ENCODE peak calls at places on chromosomes 3 and 15, in nine cellular contexts. H is heart left ventricle, S is sigmoid colon, G is ovary, O is adrenal gland, F is prostate gland, E is IMR-90, W is breast epithelium, A is HCT116. X is an unnamed sample. For H3K36me3, the result is how much of the 10 kb centered on the place peaks cover.

GRCh38 chr3:184332370-184333090 is 4.9 kb upstream of the FAM131A start:
- DNase-seq in H (no peak), S (no peak), G (no peak), O (no peak), F (no peak), E (peak), W (no peak), A (no peak), X (no peak)

GRCh38 chr15:74780983-74781672 is 752 bp upstream of the CSK start:
- DNase-seq in H (no peak), S (no peak), G (no peak), O (peak), F (no peak), E (peak), W (no peak), A (no peak), X (peak)

GRCh38 chr3:122977645-122978466 is 49.7 kb downstream of the SEMA5B start:
- DNase-seq in H (peak), S (no peak), G (peak), O (no peak), F (no peak), E (peak), W (no peak), A (no peak), X (no peak)

GRCh38 chr3:147987549-147987948 is 578.4 kb downstream of the ZIC1 start:
- DNase-seq in H (no peak), S (no peak), G (no peak), O (no peak), F (no peak), E (no peak), W (no peak), A (no peak), X (no peak)

GRCh38 chr3:72632129-72632528 is 216.1 kb downstream of the SHQ1 start:
- DNase-seq in H (no peak), S (no peak), G (no peak), O (no peak), F (no peak), E (no peak), W (no peak), A (no peak), X (no peak)

GRCh38 chr3:189042832-189043231 is 128.9 kb upstream of the TPRG1 start:
- DNase-seq in H (no peak), S (no peak), G (no peak), O (no peak), F (no peak), E (no peak), W (no peak), A (no peak), X (no peak)

GRCh38 chr15:73866481-73866880 is 6.9 kb upstream of the TBC1D21 start:
- DNase-seq in H (no peak), S (no peak), G (no peak), O (no peak), F (no peak), E (no peak), W (no peak), A (no peak), X (no peak)

GRCh38 chr3:94115482-94115881 is 52.6 kb downstream of the NSUN3 start:
- DNase-seq in H (no peak), S (no peak), G (no peak), O (no peak), F (no peak), E (peak), W (no peak), A (peak), X (no peak)

GRCh38 chr15:45670061-45670460 is 35.2 kb downstream of the SQOR start:
- DNase-seq in H (no peak), S (no peak), G (no peak), O (no peak), F (no peak), E (no peak), W (no peak), A (no peak), X (no peak)

GRCh38 chr3:186340211-186340610 is 21.8 kb downstream of the DGKG start:
- DNase-seq in H (no peak), S (no peak), G (no peak), O (no peak), F (no peak), E (no peak), W (no peak), A (no peak), X (no peak)

GRCh38 chr3:185552358-185552877 is at the start of gene LIPH:
- DNase-seq in H (no peak), S (no peak), G (no peak), O (no peak), F (peak), E (peak), W (no peak), A (peak), X (no peak)

GRCh38 chr15:82570721-82571519 is 30.7 kb upstream of the RPS17 start:
- DNase-seq in H (no peak), S (peak), G (no peak), O (no peak), F (no peak), E (peak), W (no peak), A (no peak), X (no peak)

GRCh38 chr15:53080484-53080883 is 290.3 kb upstream of the ONECUT1 start:
- DNase-seq in H (no peak), S (no peak), G (no peak), O (no peak), F (no peak), E (no peak), W (no peak), A (no peak), X (no peak)
- TF ChIP-seq POLR2A in H (no peak), S (no peak), G (no peak), O (no peak), F (no peak), E (no peak), W (no peak), A (no peak), X (no peak)

DNA sequence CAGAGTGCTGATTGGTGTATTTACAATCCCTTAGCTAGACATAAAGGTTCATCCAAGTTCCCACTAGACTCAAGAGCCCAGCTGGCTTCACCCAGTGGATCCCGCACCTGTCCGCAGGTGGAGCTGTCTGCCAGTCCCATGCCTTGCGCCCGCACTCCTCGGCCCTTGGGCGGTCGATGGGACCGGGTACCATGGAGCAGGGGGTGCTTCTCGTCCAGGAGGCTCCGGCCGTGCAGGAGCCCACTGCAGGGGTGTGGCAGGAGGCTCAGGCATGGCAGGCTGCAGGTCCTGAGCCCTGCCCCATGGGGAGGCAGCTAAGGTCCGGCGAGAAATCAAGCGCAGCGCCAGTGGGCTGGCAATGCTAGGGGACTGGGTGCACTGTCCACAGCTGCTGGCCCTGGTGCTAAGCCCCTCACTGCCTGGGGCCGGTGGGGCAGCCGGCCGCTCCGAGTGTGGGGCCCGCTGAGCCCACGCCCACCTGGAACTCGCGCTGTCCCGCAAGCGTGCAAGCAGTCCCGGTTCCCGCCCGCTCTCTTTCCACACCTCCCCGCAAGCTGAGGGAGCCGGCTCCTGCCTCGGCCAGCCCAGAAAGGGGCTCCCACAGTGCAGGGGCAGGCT is 1206.3 kb downstream of the OTOL1 start:
- DNase-seq in H (no peak), S (no peak), G (no peak), O (no peak), F (no peak), E (no peak), W (no peak), A (no peak), X (no peak)
- H3K36me3 ChIP-seq in H (under half), S (under half), G (under half), O (under half), F (under half), E (under half), W (under half), A (under half), X (under half)

GRCh38 chr3:128066111-128066510 is 13.9 kb downstream of the SEC61A1 start:
- DNase-seq in H (no peak), S (no peak), G (no peak), O (no peak), F (no peak), E (no peak), W (no peak), A (no peak), X (no peak)
- TF ChIP-seq POLR2A in H (no peak), S (no peak), G (no peak), O (no peak), F (no peak), E (no peak), W (no peak), A (no peak), X (no peak)

DNA sequence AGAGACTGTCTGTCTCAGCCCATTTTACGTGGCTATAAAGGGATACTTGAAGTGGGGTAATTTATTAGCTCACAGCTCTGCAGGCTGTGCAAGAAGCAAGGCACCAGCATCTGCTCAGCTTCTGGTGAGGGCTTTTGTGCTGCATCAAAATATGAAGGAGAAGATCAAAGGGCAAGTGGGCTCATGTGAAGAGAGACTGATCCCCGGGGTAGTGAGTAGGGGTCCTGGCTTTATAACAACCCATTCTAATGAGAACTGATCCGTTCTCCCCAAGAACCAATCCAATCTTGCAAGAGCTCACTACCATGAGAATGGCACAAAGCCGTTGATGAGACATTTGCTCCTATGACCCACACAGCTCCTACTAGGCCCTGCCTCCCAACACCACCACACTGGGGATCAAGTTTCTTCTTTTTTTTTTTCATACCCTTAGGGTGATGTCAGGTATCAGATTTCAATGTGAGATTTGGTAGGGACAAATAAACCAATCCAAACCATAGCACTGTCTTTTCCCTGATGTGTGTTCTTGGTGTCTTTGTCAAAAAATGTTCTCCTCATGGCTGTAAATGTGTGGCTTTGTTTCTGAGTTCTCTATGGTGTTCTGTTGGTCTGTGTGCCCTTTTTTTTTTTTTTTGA is 63.3 kb downstream of the IQGAP1 start:
- DNase-seq in H (no peak), S (no peak), G (no peak), O (no peak), F (no peak), E (peak), W (no peak), A (no peak), X (no peak)
- H3K36me3 ChIP-seq in H (half or more), S (half or more), G (under half), O (under half), F (under half), E (under half), W (under half), A (under half), X (under half)

GRCh38 chr15:81332326-81332725 is 8.4 kb upstream of the STARD5 start:
- DNase-seq in H (no peak), S (no peak), G (no peak), O (no peak), F (no peak), E (no peak), W (no peak), A (no peak), X (no peak)

GRCh38 chr15:81333363-81333762 is 9.4 kb upstream of the STARD5 start:
- DNase-seq in H (no peak), S (no peak), G (no peak), O (no peak), F (no peak), E (no peak), W (no peak), A (no peak), X (no peak)

GRCh38 chr15:81329446-81329845 is 5.5 kb upstream of the STARD5 start:
- DNase-seq in H (no peak), S (no peak), G (no peak), O (no peak), F (no peak), E (no peak), W (no peak), A (no peak), X (no peak)

GRCh38 chr15:81330351-81331085 is 6.6 kb upstream of the STARD5 start:
- DNase-seq in H (no peak), S (no peak), G (no peak), O (no peak), F (no peak), E (no peak), W (no peak), A (no peak), X (no peak)

GRCh38 chr15:81331600-81331999 is 7.7 kb upstream of the STARD5 start:
- DNase-seq in H (no peak), S (no peak), G (no peak), O (no peak), F (no peak), E (no peak), W (no peak), A (no peak), X (no peak)
- TF ChIP-seq POLR2A in H (no peak), S (no peak), G (no peak), O (no peak), F (no peak), E (no peak), W (no peak), A (no peak), X (no peak)

GRCh38 chr15:89806565-89807550 is 7.8 kb downstream of the ANPEP start:
- DNase-seq in H (no peak), S (no peak), G (no peak), O (no peak), F (no peak), E (no peak), W (no peak), A (no peak), X (peak)
- H3K36me3 ChIP-seq in H (under half), S (under half), G (under half), O (under half), F (under half), E (under half), W (under half), A (under half), X (under half)

GRCh38 chr15:31322486-31322885 is 4.1 kb upstream of the KLF13 start:
- DNase-seq in H (no peak), S (no peak), G (no peak), O (no peak), F (no peak), E (no peak), W (no peak), A (no peak), X (no peak)
- TF ChIP-seq POLR2A in H (no peak), S (no peak), G (no peak), O (no peak), F (no peak), E (no peak), W (no peak), A (no peak), X (no peak)

GRCh38 chr15:41570764-41571163 is 11.8 kb downstream of the TYRO3 start:
- DNase-seq in H (no peak), S (no peak), G (no peak), O (no peak), F (no peak), E (no peak), W (no peak), A (no peak), X (no peak)
- H3K36me3 ChIP-seq in H (under half), S (under half), G (under half), O (under half), F (under half), E (under half), W (under half), A (under half), X (under half)

DNA sequence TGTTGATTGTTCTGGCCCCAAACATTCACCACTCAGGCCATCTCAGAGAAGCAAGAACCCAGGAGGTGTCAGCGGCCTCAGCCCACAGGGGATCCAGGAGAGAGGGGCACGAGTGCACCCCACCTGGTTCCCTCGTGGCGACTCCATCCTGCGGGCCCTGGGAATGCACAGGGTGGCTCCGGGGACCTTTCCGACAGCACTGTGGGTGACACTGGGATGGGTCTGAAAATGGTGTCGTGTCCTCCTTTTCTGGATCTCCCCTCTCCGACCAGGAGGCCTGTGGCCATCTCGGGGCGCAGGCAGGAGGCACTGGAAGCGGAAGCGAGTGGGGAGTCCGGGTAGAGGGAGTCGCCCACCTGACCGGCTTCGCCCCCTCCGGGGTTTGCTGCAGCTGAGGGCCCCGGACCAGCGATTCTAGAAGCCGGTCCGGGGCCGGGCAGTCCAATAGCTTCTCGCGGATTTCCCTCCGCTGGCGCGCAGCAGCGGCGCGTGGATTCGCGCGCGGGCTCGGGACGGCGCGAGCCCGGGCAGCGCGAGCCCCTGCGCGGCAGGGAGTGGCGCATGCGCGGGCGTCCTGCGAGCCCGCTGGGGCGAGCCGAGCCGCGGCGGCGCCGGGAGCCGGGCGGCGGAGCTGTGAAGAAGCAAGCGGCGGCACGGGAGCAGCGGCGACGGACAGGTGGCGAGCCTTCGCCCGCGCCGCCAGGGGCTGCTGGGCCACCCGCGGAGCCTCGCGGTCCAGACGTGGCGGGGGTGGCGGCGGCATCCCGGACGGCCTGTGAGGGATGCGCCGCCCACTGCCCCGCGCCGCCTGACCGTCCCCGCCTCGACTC is at the start of gene DOCK3:
- DNase-seq in H (peak), S (peak), G (peak), O (peak), F (peak), E (peak), W (peak), A (no peak), X (peak)
- TF ChIP-seq POLR2A in H (no peak), S (no peak), G (no peak), O (no peak), F (no peak), E (no peak), W (no peak), A (peak), X (no peak)

GRCh38 chr15:80609111-80609510 is 86.0 kb upstream of the ABHD17C start:
- DNase-seq in H (no peak), S (no peak), G (no peak), O (no peak), F (no peak), E (no peak), W (no peak), A (no peak), X (no peak)

GRCh38 chr15:80607288-80607980 is 87.7 kb upstream of the ABHD17C start:
- DNase-seq in H (no peak), S (no peak), G (no peak), O (no peak), F (no peak), E (no peak), W (no peak), A (no peak), X (no peak)

GRCh38 chr15:80608688-80609087 is 86.4 kb upstream of the ABHD17C start:
- DNase-seq in H (no peak), S (no peak), G (no peak), O (no peak), F (no peak), E (no peak), W (no peak), A (no peak), X (no peak)

GRCh38 chr15:80611543-80612080 is 83.5 kb upstream of the ABHD17C start:
- DNase-seq in H (no peak), S (no peak), G (no peak), O (no peak), F (no peak), E (no peak), W (no peak), A (no peak), X (no peak)

GRCh38 chr15:80609512-80609946 is 85.6 kb upstream of the ABHD17C start:
- DNase-seq in H (no peak), S (no peak), G (no peak), O (no peak), F (no peak), E (no peak), W (no peak), A (no peak), X (no peak)
- H3K36me3 ChIP-seq in H (under half), S (under half), G (under half), O (under half), F (under half), E (under half), W (under half), A (under half), X (under half)

X was measured in body of pancreas.